ENCODE peak calls at places on chromosomes 13 and 19, in ten cellular contexts. One of them, this sample, is unnamed.

GRCh38 chr13:77475345-77476084 is 60.0 kb upstream of the SCEL start:
- DNase-seq in Peyer's patch: no peak
- DNase-seq in mucosa of descending colon: no peak
- DNase-seq in cardiac muscle cell: no peak
- DNase-seq in aorta: peak; percentile 67
- DNase-seq in left lung: peak; percentile 79
- DNase-seq in IMR-90: no peak
- DNase-seq in HAP-1: no peak
- DNase-seq in brain microvascular endothelial cell: no peak
- DNase-seq in OCI-LY7: no peak
- DNase-seq in this sample: no peak

GRCh38 chr13:33639158-33639557 is 178.8 kb upstream of the RFC3 start:
- DNase-seq in cardiac muscle cell: peak; percentile 28
- DNase-seq in Peyer's patch: no peak
- DNase-seq in left lung: no peak
- DNase-seq in aorta: no peak
- DNase-seq in OCI-LY7: no peak
- DNase-seq in HAP-1: no peak
- DNase-seq in brain microvascular endothelial cell: peak; percentile 44
- DNase-seq in mucosa of descending colon: no peak
- DNase-seq in IMR-90: peak; percentile 44
- DNase-seq in this sample: no peak

GRCh38 chr13:98977568-98978270 is at the start of gene DOCK9:
- DNase-seq in OCI-LY7: no peak
- DNase-seq in Peyer's patch: peak; percentile 57
- DNase-seq in IMR-90: peak; percentile 65
- DNase-seq in aorta: no peak
- DNase-seq in left lung: peak; percentile 74
- DNase-seq in brain microvascular endothelial cell: peak; percentile 74
- DNase-seq in mucosa of descending colon: peak; percentile 60
- DNase-seq in cardiac muscle cell: peak; percentile 62
- DNase-seq in HAP-1: peak; percentile 48
- DNase-seq in this sample: no peak

GRCh38 chr19:38013913-38014575 is 107.0 kb downstream of the SIPA1L3 start:
- DNase-seq in Peyer's patch: no peak
- DNase-seq in mucosa of descending colon: no peak
- DNase-seq in brain microvascular endothelial cell: no peak
- DNase-seq in left lung: no peak
- DNase-seq in aorta: no peak
- DNase-seq in OCI-LY7: no peak
- DNase-seq in cardiac muscle cell: no peak
- DNase-seq in IMR-90: no peak
- DNase-seq in HAP-1: no peak
- DNase-seq in this sample: no peak

GRCh38 chr19:5554828-5555227 is 12.9 kb downstream of the TINCR start:
- DNase-seq in IMR-90: no peak
- DNase-seq in left lung: no peak
- DNase-seq in aorta: no peak
- DNase-seq in mucosa of descending colon: no peak
- DNase-seq in HAP-1: no peak
- DNase-seq in OCI-LY7: no peak
- DNase-seq in Peyer's patch: no peak
- DNase-seq in cardiac muscle cell: no peak
- DNase-seq in brain microvascular endothelial cell: no peak
- DNase-seq in this sample: no peak

GRCh38 chr19:55670280-55671053 is 4.6 kb upstream of the EPN1 start:
- DNase-seq in aorta: peak; percentile 88
- DNase-seq in mucosa of descending colon: peak; percentile 82
- DNase-seq in Peyer's patch: no peak
- DNase-seq in IMR-90: peak; percentile 20
- DNase-seq in HAP-1: no peak
- DNase-seq in OCI-LY7: no peak
- DNase-seq in brain microvascular endothelial cell: no peak
- DNase-seq in left lung: peak; percentile 92
- DNase-seq in cardiac muscle cell: no peak
- DNase-seq in this sample: no peak

GRCh38 chr13:39365879-39366278 is 237.1 kb downstream of the LHFPL6 start:
- DNase-seq in left lung: no peak
- DNase-seq in aorta: no peak
- DNase-seq in cardiac muscle cell: no peak
- DNase-seq in IMR-90: no peak
- DNase-seq in Peyer's patch: no peak
- DNase-seq in mucosa of descending colon: no peak
- DNase-seq in HAP-1: no peak
- DNase-seq in OCI-LY7: no peak
- DNase-seq in brain microvascular endothelial cell: no peak
- DNase-seq in this sample: no peak

GRCh38 chr19:34382471-34382870 is 17.5 kb downstream of the GPI start:
- DNase-seq in brain microvascular endothelial cell: no peak
- DNase-seq in HAP-1: no peak
- DNase-seq in mucosa of descending colon: no peak
- DNase-seq in aorta: no peak
- DNase-seq in left lung: no peak
- DNase-seq in IMR-90: no peak
- DNase-seq in OCI-LY7: no peak
- DNase-seq in cardiac muscle cell: no peak
- DNase-seq in Peyer's patch: no peak
- DNase-seq in this sample: no peak

GRCh38 chr13:26604784-26605183 is 47.3 kb downstream of the WASF3 start:
- DNase-seq in aorta: peak; percentile 77
- DNase-seq in HAP-1: no peak
- DNase-seq in mucosa of descending colon: no peak
- DNase-seq in Peyer's patch: peak; percentile 41
- DNase-seq in cardiac muscle cell: no peak
- DNase-seq in OCI-LY7: no peak
- DNase-seq in left lung: no peak
- DNase-seq in brain microvascular endothelial cell: no peak
- DNase-seq in IMR-90: no peak
- DNase-seq in this sample: no peak

GRCh38 chr19:9827325-9828238 is at the start of gene UBL5:
- DNase-seq in OCI-LY7: peak; percentile 95
- DNase-seq in left lung: peak; percentile 93
- DNase-seq in Peyer's patch: peak; percentile 93
- DNase-seq in cardiac muscle cell: peak; percentile 93
- DNase-seq in brain microvascular endothelial cell: peak; percentile 76
- DNase-seq in aorta: peak; percentile 93
- DNase-seq in mucosa of descending colon: peak; percentile 92
- DNase-seq in HAP-1: peak; percentile 85
- DNase-seq in IMR-90: peak; percentile 76
- DNase-seq in this sample: peak; percentile 88

GRCh38 chr13:48633695-48634094 is 20.0 kb upstream of the CYSLTR2 start:
- DNase-seq in left lung: no peak
- DNase-seq in Peyer's patch: no peak
- DNase-seq in HAP-1: no peak
- DNase-seq in OCI-LY7: no peak
- DNase-seq in IMR-90: no peak
- DNase-seq in cardiac muscle cell: no peak
- DNase-seq in brain microvascular endothelial cell: no peak
- DNase-seq in aorta: no peak
- DNase-seq in mucosa of descending colon: no peak
- DNase-seq in this sample: no peak

GRCh38 chr13:93635687-93636086 is 409.1 kb downstream of the GPC6 start:
- DNase-seq in cardiac muscle cell: no peak
- DNase-seq in OCI-LY7: no peak
- DNase-seq in left lung: no peak
- DNase-seq in brain microvascular endothelial cell: peak; percentile 16
- DNase-seq in aorta: no peak
- DNase-seq in HAP-1: no peak
- DNase-seq in IMR-90: peak; percentile 14
- DNase-seq in Peyer's patch: no peak
- DNase-seq in mucosa of descending colon: no peak
- DNase-seq in this sample: no peak

GRCh38 chr13:113586661-113587479 is 2.3 kb downstream of the TFDP1 start:
- DNase-seq in IMR-90: no peak
- DNase-seq in aorta: no peak
- DNase-seq in Peyer's patch: no peak
- DNase-seq in OCI-LY7: no peak
- DNase-seq in cardiac muscle cell: no peak
- DNase-seq in brain microvascular endothelial cell: no peak
- DNase-seq in mucosa of descending colon: no peak
- DNase-seq in HAP-1: no peak
- DNase-seq in left lung: no peak
- DNase-seq in this sample: no peak

GRCh38 chr19:58399903-58400637 is 4.6 kb downstream of the RNF225 start:
- DNase-seq in IMR-90: no peak
- DNase-seq in left lung: no peak
- DNase-seq in aorta: peak; percentile 74
- DNase-seq in Peyer's patch: peak; percentile 45
- DNase-seq in HAP-1: no peak
- DNase-seq in mucosa of descending colon: no peak
- DNase-seq in cardiac muscle cell: no peak
- DNase-seq in brain microvascular endothelial cell: no peak
- DNase-seq in OCI-LY7: no peak
- DNase-seq in this sample: no peak

DNA sequence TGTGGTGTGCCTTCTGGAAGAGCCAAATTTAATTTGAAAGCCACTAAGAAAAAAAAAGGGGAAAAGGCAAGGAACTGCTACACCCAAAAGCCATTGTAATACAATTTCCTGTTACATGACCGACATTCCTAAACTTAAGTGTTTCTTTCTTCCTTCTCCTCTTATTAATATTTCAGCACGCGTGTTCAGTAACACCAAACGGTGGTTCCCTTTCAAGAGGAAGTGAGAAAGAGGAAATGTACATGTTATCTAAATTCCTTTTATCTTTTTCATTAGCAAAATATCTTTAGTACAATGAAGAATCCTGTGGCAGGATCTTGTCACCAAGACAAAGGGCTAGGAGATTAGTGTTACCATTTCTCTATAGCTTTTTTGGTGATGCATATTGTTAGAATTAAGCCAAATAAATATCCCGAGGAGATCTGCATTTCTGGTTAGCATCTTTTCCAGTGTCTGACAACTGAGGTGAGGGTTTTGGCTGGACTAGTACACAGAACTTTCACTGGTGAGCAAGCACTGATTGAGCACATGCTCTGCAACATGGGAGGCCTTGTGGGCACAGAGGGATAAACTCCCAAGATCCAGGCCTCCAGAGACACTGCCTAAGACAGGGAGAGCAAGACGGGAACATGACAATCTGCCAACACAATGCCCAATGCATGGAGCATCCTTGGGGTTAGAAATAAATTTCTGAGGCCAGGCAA is 22.1 kb downstream of the LATS2 start:
- DNase-seq in aorta: no peak
- DNase-seq in cardiac muscle cell: no peak
- DNase-seq in mucosa of descending colon: no peak
- DNase-seq in left lung: no peak
- DNase-seq in IMR-90: no peak
- DNase-seq in HAP-1: peak; percentile 10
- DNase-seq in Peyer's patch: no peak
- DNase-seq in brain microvascular endothelial cell: no peak
- DNase-seq in OCI-LY7: peak; percentile 8
- DNase-seq in this sample: no peak
- H3K36me3 ChIP-seq in aorta: no peaks in the 10 kb centered on the region
- H3K36me3 ChIP-seq in cardiac muscle cell: no peaks in the 10 kb centered on the region
- H3K36me3 ChIP-seq in mucosa of descending colon: no peaks in the 10 kb centered on the region
- H3K36me3 ChIP-seq in left lung: no peaks in the 10 kb centered on the region
- H3K36me3 ChIP-seq in IMR-90: peaks cover 30% of the 10 kb centered on the region
- H3K36me3 ChIP-seq in HAP-1: peaks cover 8% of the 10 kb centered on the region
- H3K36me3 ChIP-seq in Peyer's patch: no peaks in the 10 kb centered on the region
- H3K36me3 ChIP-seq in brain microvascular endothelial cell: peaks cover 7% of the 10 kb centered on the region
- H3K36me3 ChIP-seq in OCI-LY7: no peaks in the 10 kb centered on the region
- H3K36me3 ChIP-seq in this sample: no peaks in the 10 kb centered on the region

GRCh38 chr19:8224394-8225145 is 15.4 kb downstream of the CERS4 start:
- DNase-seq in IMR-90: no peak
- DNase-seq in brain microvascular endothelial cell: no peak
- DNase-seq in HAP-1: no peak
- DNase-seq in Peyer's patch: no peak
- DNase-seq in cardiac muscle cell: no peak
- DNase-seq in aorta: no peak
- DNase-seq in OCI-LY7: no peak
- DNase-seq in left lung: no peak
- DNase-seq in mucosa of descending colon: no peak
- DNase-seq in this sample: no peak

GRCh38 chr19:8215783-8216182 is 6.6 kb downstream of the CERS4 start:
- DNase-seq in Peyer's patch: no peak
- DNase-seq in cardiac muscle cell: no peak
- DNase-seq in brain microvascular endothelial cell: no peak
- DNase-seq in HAP-1: no peak
- DNase-seq in left lung: no peak
- DNase-seq in OCI-LY7: no peak
- DNase-seq in aorta: no peak
- DNase-seq in IMR-90: no peak
- DNase-seq in mucosa of descending colon: no peak
- DNase-seq in this sample: no peak

GRCh38 chr19:8216357-8216756 is 7.2 kb downstream of the CERS4 start:
- DNase-seq in IMR-90: no peak
- DNase-seq in OCI-LY7: no peak
- DNase-seq in aorta: no peak
- DNase-seq in left lung: no peak
- DNase-seq in mucosa of descending colon: no peak
- DNase-seq in Peyer's patch: no peak
- DNase-seq in cardiac muscle cell: no peak
- DNase-seq in HAP-1: no peak
- DNase-seq in brain microvascular endothelial cell: no peak
- DNase-seq in this sample: no peak

GRCh38 chr19:8220481-8220880 is 11.3 kb downstream of the CERS4 start:
- DNase-seq in IMR-90: no peak
- DNase-seq in Peyer's patch: no peak
- DNase-seq in cardiac muscle cell: no peak
- DNase-seq in aorta: no peak
- DNase-seq in brain microvascular endothelial cell: no peak
- DNase-seq in OCI-LY7: no peak
- DNase-seq in mucosa of descending colon: no peak
- DNase-seq in left lung: no peak
- DNase-seq in HAP-1: no peak
- DNase-seq in this sample: no peak

GRCh38 chr19:8221161-8221560 is 12.0 kb downstream of the CERS4 start:
- DNase-seq in mucosa of descending colon: no peak
- DNase-seq in HAP-1: no peak
- DNase-seq in brain microvascular endothelial cell: no peak
- DNase-seq in aorta: no peak
- DNase-seq in cardiac muscle cell: no peak
- DNase-seq in IMR-90: no peak
- DNase-seq in OCI-LY7: no peak
- DNase-seq in left lung: no peak
- DNase-seq in Peyer's patch: no peak
- DNase-seq in this sample: no peak
- H3K36me3 ChIP-seq in mucosa of descending colon: no peaks in the 10 kb centered on the region
- H3K36me3 ChIP-seq in HAP-1: no peaks in the 10 kb centered on the region
- H3K36me3 ChIP-seq in brain microvascular endothelial cell: no peaks in the 10 kb centered on the region
- H3K36me3 ChIP-seq in aorta: no peaks in the 10 kb centered on the region
- H3K36me3 ChIP-seq in cardiac muscle cell: no peaks in the 10 kb centered on the region
- H3K36me3 ChIP-seq in IMR-90: no peaks in the 10 kb centered on the region
- H3K36me3 ChIP-seq in OCI-LY7: peaks cover 9% of the 10 kb centered on the region
- H3K36me3 ChIP-seq in left lung: no peaks in the 10 kb centered on the region
- H3K36me3 ChIP-seq in Peyer's patch: no peaks in the 10 kb centered on the region
- H3K36me3 ChIP-seq in this sample: peaks cover 10% of the 10 kb centered on the region

GRCh38 chr13:46347277-46347676 is 39.8 kb downstream of the RUBCNL start:
- DNase-seq in left lung: no peak
- DNase-seq in Peyer's patch: no peak
- DNase-seq in IMR-90: no peak
- DNase-seq in mucosa of descending colon: no peak
- DNase-seq in aorta: no peak
- DNase-seq in HAP-1: no peak
- DNase-seq in brain microvascular endothelial cell: no peak
- DNase-seq in OCI-LY7: no peak
- DNase-seq in cardiac muscle cell: no peak
- DNase-seq in this sample: no peak
- H3K36me3 ChIP-seq in left lung: peaks cover 33% of the 10 kb centered on the region
- H3K36me3 ChIP-seq in Peyer's patch: no peaks in the 10 kb centered on the region
- H3K36me3 ChIP-seq in IMR-90: no peaks in the 10 kb centered on the region
- H3K36me3 ChIP-seq in mucosa of descending colon: no peaks in the 10 kb centered on the region
- H3K36me3 ChIP-seq in aorta: no peaks in the 10 kb centered on the region
- H3K36me3 ChIP-seq in HAP-1: no peaks in the 10 kb centered on the region
- H3K36me3 ChIP-seq in brain microvascular endothelial cell: no peaks in the 10 kb centered on the region
- H3K36me3 ChIP-seq in OCI-LY7: peaks cover 100% of the 10 kb centered on the region
- H3K36me3 ChIP-seq in cardiac muscle cell: no peaks in the 10 kb centered on the region
- H3K36me3 ChIP-seq in this sample: no peaks in the 10 kb centered on the region

GRCh38 chr19:47067215-47067847 is 18.9 kb upstream of the TMEM160 start:
- DNase-seq in mucosa of descending colon: no peak
- DNase-seq in Peyer's patch: no peak
- DNase-seq in left lung: peak; percentile 74
- DNase-seq in aorta: no peak
- DNase-seq in cardiac muscle cell: no peak
- DNase-seq in brain microvascular endothelial cell: no peak
- DNase-seq in HAP-1: no peak
- DNase-seq in OCI-LY7: no peak
- DNase-seq in IMR-90: no peak
- DNase-seq in this sample: no peak
- H3K36me3 ChIP-seq in mucosa of descending colon: peaks cover 14% of the 10 kb centered on the region
- H3K36me3 ChIP-seq in Peyer's patch: no peaks in the 10 kb centered on the region
- H3K36me3 ChIP-seq in left lung: peaks cover 87% of the 10 kb centered on the region
- H3K36me3 ChIP-seq in aorta: peaks cover 11% of the 10 kb centered on the region
- H3K36me3 ChIP-seq in cardiac muscle cell: peaks cover 23% of the 10 kb centered on the region
- H3K36me3 ChIP-seq in brain microvascular endothelial cell: peaks cover 50% of the 10 kb centered on the region
- H3K36me3 ChIP-seq in HAP-1: peaks cover 19% of the 10 kb centered on the region
- H3K36me3 ChIP-seq in OCI-LY7: peaks cover 89% of the 10 kb centered on the region
- H3K36me3 ChIP-seq in IMR-90: peaks cover 68% of the 10 kb centered on the region
- H3K36me3 ChIP-seq in this sample: peaks cover 10% of the 10 kb centered on the region

This sample was measured in naive thymus-derived CD4-positive, alpha-beta T cell.